ENCODE peak calls at places on chromosome 15, in six cellular contexts. C is GM20000; J is stimulated activated CD4-positive, alpha-beta T cell treated with anti-CD3 and anti-CD28 coated beads, Interleukin-2, amount 100 ng/mL, for 48 hours; U is omental fat pad; E is central memory CD4-positive, alpha-beta T cell; O is skeletal muscle cell. D is an unnamed sample.

GRCh38 chr15:74304459-74304858 is 63.0 kb downstream of the CYP11A1 start:
- DNase-seq in C (no peak), O (no peak), J (no peak), U (no peak), E (no peak), D (no peak)

GRCh38 chr15:50247819-50248650 is 17.5 kb downstream of the HDC start:
- DNase-seq in O (no peak), E (peak; percentile 50), U (no peak), C (peak; percentile 71), J (peak; percentile 28), D (no peak)

GRCh38 chr15:81516461-81516860 is 142.4 kb upstream of the TMC3 start:
- DNase-seq in U (no peak), O (no peak), E (no peak), C (no peak), J (no peak), D (no peak)

GRCh38 chr15:71451080-71451479 is 335.8 kb downstream of the THSD4 start:
- DNase-seq in U (no peak), O (no peak), C (no peak), J (no peak), E (no peak), D (no peak)

GRCh38 chr15:99477745-99478525 is 87.8 kb upstream of the MEF2A start:
- DNase-seq in O (no peak), C (no peak), J (no peak), E (no peak), U (no peak), D (no peak)

GRCh38 chr15:78662028-78662427 is 21.0 kb upstream of the CHRNB4 start:
- DNase-seq in O (no peak), C (no peak), E (no peak), J (no peak), U (no peak), D (no peak)

GRCh38 chr15:65576669-65577068 is 34.3 kb downstream of the INTS14 start:
- DNase-seq in J (no peak), C (no peak), O (peak; percentile 20), E (no peak), U (no peak), D (no peak)

GRCh38 chr15:68335251-68335650 is 57.7 kb downstream of the FEM1B start:
- DNase-seq in O (no peak), C (no peak), J (no peak), E (no peak), U (no peak), D (no peak)

GRCh38 chr15:100095896-100096600 is 245.7 kb downstream of the ADAMTS17 start:
- DNase-seq in J (no peak), O (no peak), U (no peak), C (no peak), E (no peak), D (no peak)

GRCh38 chr15:48781481-48782081 is 29.3 kb downstream of the CEP152 start:
- DNase-seq in C (no peak), U (no peak), J (no peak), O (no peak), E (no peak), D (no peak)

GRCh38 chr15:101156509-101157159 is 95.2 kb downstream of the CHSY1 start:
- DNase-seq in U (no peak), C (peak; percentile 84), J (no peak), O (peak; percentile 79), E (no peak), D (no peak)

GRCh38 chr15:70158996-70159355 is 61.3 kb upstream of the TLE3 start:
- DNase-seq in O (no peak), U (no peak), C (no peak), E (no peak), J (no peak), D (no peak)

GRCh38 chr15:90988249-90988648 is 6.1 kb downstream of the PRC1 start:
- DNase-seq in J (no peak), E (no peak), C (no peak), U (no peak), O (no peak), D (no peak)

GRCh38 chr15:62584301-62585235 is 419.5 kb upstream of the C2CD4B start:
- DNase-seq in U (no peak), J (no peak), C (no peak), O (no peak), E (no peak), D (no peak)

GRCh38 chr15:75697523-75698398 is 14.9 kb downstream of the CSPG4 start:
- DNase-seq in C (no peak), J (no peak), O (no peak), U (no peak), E (no peak), D (no peak)

GRCh38 chr15:65245096-65245849 is 34.0 kb upstream of the CILP start:
- DNase-seq in E (no peak), C (no peak), U (no peak), J (no peak), O (peak; percentile 58), D (no peak)

GRCh38 chr15:49331951-49332350 is 91.1 kb upstream of the FGF7 start:
- DNase-seq in O (peak; percentile 12), E (no peak), C (no peak), J (no peak), U (no peak), D (no peak)

GRCh38 chr15:74505837-74506514 is 35.0 kb upstream of the ARID3B start:
- DNase-seq in U (no peak), C (no peak), J (no peak), O (no peak), E (no peak), D (no peak)

GRCh38 chr15:60118564-60119080 is 114.5 kb downstream of the FOXB1 start:
- DNase-seq in E (no peak), J (no peak), U (no peak), O (no peak), C (no peak), D (no peak)

GRCh38 chr15:61483599-61483998 is 254.5 kb upstream of the RORA start:
- DNase-seq in O (no peak), E (no peak), J (no peak), U (no peak), C (no peak), D (no peak)

GRCh38 chr15:75171408-75171807 is 30.3 kb upstream of the C15orf39 start:
- DNase-seq in E (no peak), O (peak; percentile 65), J (no peak), C (no peak), U (no peak), D (no peak)

GRCh38 chr15:67547836-67548531 is 5.5 kb downstream of the MAP2K5 start:
- DNase-seq in E (no peak), U (no peak), J (no peak), C (no peak), O (no peak), D (no peak)

GRCh38 chr15:51077565-51078153 is 17.0 kb downstream of the TNFAIP8L3 start:
- DNase-seq in O (no peak), J (peak; percentile 44), U (peak; percentile 40), C (peak; percentile 83), E (peak; percentile 25), D (peak; percentile 33)

GRCh38 chr15:74200871-74201419 is 1.6 kb downstream of the STRA6 start:
- DNase-seq in C (no peak), E (no peak), J (no peak), U (no peak), O (no peak), D (no peak)

GRCh38 chr15:87267798-87268197 is 988.7 kb downstream of the NTRK3 start:
- DNase-seq in U (no peak), O (peak; percentile 52), C (no peak), J (no peak), E (no peak), D (no peak)

GRCh38 chr15:95826831-95827230 is 503.7 kb upstream of the NR2F2 start:
- DNase-seq in U (no peak), J (no peak), E (no peak), O (no peak), C (no peak), D (no peak)